ENCODE peak calls at places on chromosomes 13 and 19, in six cellular contexts. One of them, this sample, is unnamed.

GRCh38 chr13:25992076-25992475 is 59.7 kb downstream of the SHISA2 start:
- DNase-seq in lower lobe of right lung: no peak
- DNase-seq in fibroblast of mammary gland: no peak
- DNase-seq in fibroblast of lung: no peak
- DNase-seq in uterus: no peak
- DNase-seq in thoracic aorta: no peak
- DNase-seq in this sample: no peak

GRCh38 chr13:30159446-30159839 is 147.9 kb downstream of the KATNAL1 start:
- DNase-seq in lower lobe of right lung: no peak
- DNase-seq in fibroblast of mammary gland: peak
- DNase-seq in fibroblast of lung: peak
- DNase-seq in uterus: no peak
- DNase-seq in thoracic aorta: no peak
- DNase-seq in this sample: peak

GRCh38 chr13:30748717-30749116 is 13.4 kb downstream of the ALOX5AP start:
- DNase-seq in lower lobe of right lung: no peak
- DNase-seq in fibroblast of mammary gland: no peak
- DNase-seq in fibroblast of lung: no peak
- DNase-seq in uterus: no peak
- DNase-seq in thoracic aorta: no peak
- DNase-seq in this sample: no peak

GRCh38 chr13:36915106-36915505 is 4.9 kb downstream of the SMAD9 start:
- DNase-seq in lower lobe of right lung: no peak
- DNase-seq in fibroblast of mammary gland: no peak
- DNase-seq in fibroblast of lung: no peak
- DNase-seq in uterus: no peak
- DNase-seq in thoracic aorta: no peak
- DNase-seq in this sample: no peak

GRCh38 chr19:7494416-7495098 is 5.7 kb upstream of the PEX11G start:
- DNase-seq in lower lobe of right lung: no peak
- DNase-seq in fibroblast of mammary gland: peak
- DNase-seq in fibroblast of lung: peak
- DNase-seq in uterus: no peak
- DNase-seq in thoracic aorta: no peak
- DNase-seq in this sample: peak

GRCh38 chr19:12995596-12996541 is 594 bp downstream of the NFIX start:
- DNase-seq in lower lobe of right lung: no peak
- DNase-seq in fibroblast of mammary gland: no peak
- DNase-seq in fibroblast of lung: peak
- DNase-seq in uterus: peak
- DNase-seq in thoracic aorta: no peak
- DNase-seq in this sample: no peak

GRCh38 chr19:19064811-19065745 is 1.3 kb downstream of the SLC25A42 start:
- DNase-seq in lower lobe of right lung: no peak
- DNase-seq in fibroblast of mammary gland: no peak
- DNase-seq in fibroblast of lung: no peak
- DNase-seq in uterus: no peak
- DNase-seq in thoracic aorta: no peak
- DNase-seq in this sample: no peak

GRCh38 chr19:55536951-55537740 is at the start of gene SBK2:
- DNase-seq in lower lobe of right lung: no peak
- DNase-seq in fibroblast of mammary gland: no peak
- DNase-seq in fibroblast of lung: no peak
- DNase-seq in uterus: no peak
- DNase-seq in thoracic aorta: no peak
- DNase-seq in this sample: no peak

GRCh38 chr13:108195146-108195545 is 20.2 kb downstream of the LIG4 start:
- DNase-seq in lower lobe of right lung: no peak
- DNase-seq in fibroblast of mammary gland: peak
- DNase-seq in fibroblast of lung: peak
- DNase-seq in uterus: no peak
- DNase-seq in thoracic aorta: no peak
- DNase-seq in this sample: peak

GRCh38 chr13:114101831-114102520 is 30.4 kb downstream of the RASA3 start:
- DNase-seq in lower lobe of right lung: peak
- DNase-seq in fibroblast of mammary gland: no peak
- DNase-seq in fibroblast of lung: no peak
- DNase-seq in uterus: peak
- DNase-seq in thoracic aorta: no peak
- DNase-seq in this sample: no peak

GRCh38 chr13:112619730-112620639 is 32.0 kb upstream of the TUBGCP3 start:
- DNase-seq in lower lobe of right lung: peak
- DNase-seq in fibroblast of mammary gland: peak
- DNase-seq in fibroblast of lung: peak
- DNase-seq in uterus: no peak
- DNase-seq in thoracic aorta: no peak
- DNase-seq in this sample: peak

GRCh38 chr19:41784337-41785239 is 11.8 kb upstream of the CEACAM3 start:
- DNase-seq in lower lobe of right lung: no peak
- DNase-seq in fibroblast of mammary gland: no peak
- DNase-seq in fibroblast of lung: no peak
- DNase-seq in uterus: no peak
- DNase-seq in thoracic aorta: no peak
- DNase-seq in this sample: no peak

GRCh38 chr13:44266772-44267171 is 106.9 kb upstream of the SERP2 start:
- DNase-seq in lower lobe of right lung: no peak
- DNase-seq in fibroblast of mammary gland: no peak
- DNase-seq in fibroblast of lung: no peak
- DNase-seq in uterus: no peak
- DNase-seq in thoracic aorta: no peak
- DNase-seq in this sample: no peak
- H3K4me3 ChIP-seq in lower lobe of right lung: no peak
- H3K4me3 ChIP-seq in fibroblast of mammary gland: no peak
- H3K4me3 ChIP-seq in fibroblast of lung: no peak
- H3K4me3 ChIP-seq in uterus: no peak
- H3K4me3 ChIP-seq in thoracic aorta: no peak
- H3K4me3 ChIP-seq in this sample: no peak

GRCh38 chr19:8575467-8575997 is 1.7 kb downstream of the MYO1F start:
- DNase-seq in lower lobe of right lung: no peak
- DNase-seq in fibroblast of mammary gland: peak
- DNase-seq in fibroblast of lung: peak
- DNase-seq in uterus: no peak
- DNase-seq in thoracic aorta: no peak
- DNase-seq in this sample: no peak
- H3K4me3 ChIP-seq in lower lobe of right lung: peak
- H3K4me3 ChIP-seq in fibroblast of mammary gland: no peak
- H3K4me3 ChIP-seq in fibroblast of lung: no peak
- H3K4me3 ChIP-seq in uterus: no peak
- H3K4me3 ChIP-seq in thoracic aorta: peak
- H3K4me3 ChIP-seq in this sample: no peak

DNA sequence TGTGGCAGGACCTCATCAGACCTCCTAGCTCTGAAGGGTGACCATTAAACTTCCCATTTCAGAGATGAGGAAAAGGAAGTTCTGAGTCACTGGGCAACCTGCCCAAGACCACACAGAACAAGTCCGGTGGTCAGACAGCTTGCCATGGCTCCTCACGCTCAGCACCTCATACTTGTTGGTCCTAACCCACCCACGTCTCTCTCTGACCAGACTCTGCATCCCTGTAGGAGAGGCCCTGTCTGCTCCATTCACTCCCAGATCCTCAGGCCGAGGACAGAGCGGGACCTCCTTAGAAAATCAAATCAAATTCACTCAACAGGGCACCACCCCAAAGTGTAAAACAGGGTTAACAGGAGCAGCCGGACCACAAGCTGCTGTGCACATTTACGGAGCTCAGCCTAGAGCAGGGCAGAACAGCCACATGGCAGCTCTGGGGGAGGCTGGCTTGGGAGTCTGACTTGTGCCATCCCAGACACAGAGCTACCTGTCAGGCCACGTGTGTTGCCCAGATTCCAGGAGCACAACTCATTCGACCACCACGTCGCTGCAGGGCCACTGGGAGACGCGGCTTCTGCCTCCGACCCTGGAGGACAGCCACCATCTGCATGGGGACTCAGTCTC is 1.7 kb downstream of the MIER2 start:
- DNase-seq in lower lobe of right lung: peak
- DNase-seq in fibroblast of mammary gland: peak
- DNase-seq in fibroblast of lung: peak
- DNase-seq in uterus: peak
- DNase-seq in thoracic aorta: no peak
- DNase-seq in this sample: peak
- H3K4me3 ChIP-seq in lower lobe of right lung: peak
- H3K4me3 ChIP-seq in fibroblast of mammary gland: peak
- H3K4me3 ChIP-seq in fibroblast of lung: peak
- H3K4me3 ChIP-seq in uterus: peak
- H3K4me3 ChIP-seq in thoracic aorta: peak
- H3K4me3 ChIP-seq in this sample: peak

GRCh38 chr19:522726-523125 is 8.8 kb upstream of the CDC34 start:
- DNase-seq in lower lobe of right lung: no peak
- DNase-seq in fibroblast of mammary gland: no peak
- DNase-seq in fibroblast of lung: no peak
- DNase-seq in uterus: no peak
- DNase-seq in thoracic aorta: no peak
- DNase-seq in this sample: no peak
- H3K4me3 ChIP-seq in lower lobe of right lung: no peak
- H3K4me3 ChIP-seq in fibroblast of mammary gland: no peak
- H3K4me3 ChIP-seq in fibroblast of lung: no peak
- H3K4me3 ChIP-seq in uterus: no peak
- H3K4me3 ChIP-seq in thoracic aorta: no peak
- H3K4me3 ChIP-seq in this sample: no peak

GRCh38 chr19:49315111-49315510 is 9.9 kb downstream of the SLC6A16 start:
- DNase-seq in lower lobe of right lung: no peak
- DNase-seq in fibroblast of mammary gland: no peak
- DNase-seq in fibroblast of lung: no peak
- DNase-seq in uterus: no peak
- DNase-seq in thoracic aorta: no peak
- DNase-seq in this sample: no peak
- H3K4me3 ChIP-seq in lower lobe of right lung: no peak
- H3K4me3 ChIP-seq in fibroblast of mammary gland: no peak
- H3K4me3 ChIP-seq in fibroblast of lung: no peak
- H3K4me3 ChIP-seq in uterus: no peak
- H3K4me3 ChIP-seq in thoracic aorta: no peak
- H3K4me3 ChIP-seq in this sample: no peak

GRCh38 chr13:92807343-92807742 is 419.3 kb upstream of the GPC6 start:
- DNase-seq in lower lobe of right lung: no peak
- DNase-seq in fibroblast of mammary gland: no peak
- DNase-seq in fibroblast of lung: peak
- DNase-seq in uterus: no peak
- DNase-seq in thoracic aorta: no peak
- DNase-seq in this sample: no peak

GRCh38 chr13:92804926-92805325 is 421.7 kb upstream of the GPC6 start:
- DNase-seq in lower lobe of right lung: no peak
- DNase-seq in fibroblast of mammary gland: peak
- DNase-seq in fibroblast of lung: peak
- DNase-seq in uterus: no peak
- DNase-seq in thoracic aorta: no peak
- DNase-seq in this sample: no peak

GRCh38 chr13:92808007-92808406 is 418.6 kb upstream of the GPC6 start:
- DNase-seq in lower lobe of right lung: no peak
- DNase-seq in fibroblast of mammary gland: no peak
- DNase-seq in fibroblast of lung: peak
- DNase-seq in uterus: no peak
- DNase-seq in thoracic aorta: no peak
- DNase-seq in this sample: no peak

GRCh38 chr13:92805766-92806165 is 420.8 kb upstream of the GPC6 start:
- DNase-seq in lower lobe of right lung: no peak
- DNase-seq in fibroblast of mammary gland: no peak
- DNase-seq in fibroblast of lung: no peak
- DNase-seq in uterus: no peak
- DNase-seq in thoracic aorta: no peak
- DNase-seq in this sample: no peak

GRCh38 chr13:92806215-92806614 is 420.4 kb upstream of the GPC6 start:
- DNase-seq in lower lobe of right lung: no peak
- DNase-seq in fibroblast of mammary gland: peak
- DNase-seq in fibroblast of lung: peak
- DNase-seq in uterus: no peak
- DNase-seq in thoracic aorta: no peak
- DNase-seq in this sample: no peak
- H3K4me3 ChIP-seq in lower lobe of right lung: peak
- H3K4me3 ChIP-seq in fibroblast of mammary gland: peak
- H3K4me3 ChIP-seq in fibroblast of lung: peak
- H3K4me3 ChIP-seq in uterus: peak
- H3K4me3 ChIP-seq in thoracic aorta: peak
- H3K4me3 ChIP-seq in this sample: no peak

DNA sequence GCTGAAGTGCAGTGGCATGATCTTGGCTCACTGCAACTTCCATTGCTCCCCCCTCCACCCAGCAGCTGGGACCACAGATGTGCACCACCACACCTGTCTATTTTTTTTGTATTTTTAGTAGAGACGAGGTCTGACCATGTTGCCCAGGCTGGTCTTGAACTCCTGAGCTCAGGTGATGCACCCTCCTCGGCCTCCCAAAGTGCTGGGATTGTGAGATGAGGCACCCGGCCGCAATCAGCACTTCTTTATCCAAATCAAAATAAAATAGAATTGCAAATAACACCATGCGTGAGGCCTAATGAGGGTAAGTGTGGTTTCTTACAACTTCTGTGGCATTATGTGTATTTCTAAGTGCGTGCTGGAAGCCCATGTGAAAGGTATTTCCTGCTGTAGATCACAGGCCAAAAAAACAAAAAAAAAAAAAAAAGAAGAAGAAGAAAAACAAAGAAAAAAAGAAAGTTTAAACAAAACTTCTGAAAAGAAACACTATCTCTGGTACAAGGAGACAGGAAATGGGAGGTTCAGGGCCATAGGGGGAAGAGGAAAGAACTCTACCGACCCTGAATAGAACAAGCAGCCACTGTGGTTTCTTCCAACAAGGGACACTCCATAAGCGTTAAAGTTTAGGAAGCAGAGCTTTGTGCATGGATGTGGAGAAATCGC is 3.0 kb upstream of the GRAMD1A start:
- DNase-seq in lower lobe of right lung: peak
- DNase-seq in fibroblast of mammary gland: no peak
- DNase-seq in fibroblast of lung: no peak
- DNase-seq in uterus: no peak
- DNase-seq in thoracic aorta: no peak
- DNase-seq in this sample: no peak
- H3K4me3 ChIP-seq in lower lobe of right lung: no peak
- H3K4me3 ChIP-seq in fibroblast of mammary gland: no peak
- H3K4me3 ChIP-seq in fibroblast of lung: no peak
- H3K4me3 ChIP-seq in uterus: no peak
- H3K4me3 ChIP-seq in thoracic aorta: no peak
- H3K4me3 ChIP-seq in this sample: no peak

GRCh38 chr13:80463673-80464352 is 122.9 kb upstream of the SPRY2 start:
- DNase-seq in lower lobe of right lung: no peak
- DNase-seq in fibroblast of mammary gland: peak
- DNase-seq in fibroblast of lung: peak
- DNase-seq in uterus: no peak
- DNase-seq in thoracic aorta: no peak
- DNase-seq in this sample: peak

GRCh38 chr13:80454245-80454644 is 113.3 kb upstream of the SPRY2 start:
- DNase-seq in lower lobe of right lung: no peak
- DNase-seq in fibroblast of mammary gland: peak
- DNase-seq in fibroblast of lung: peak
- DNase-seq in uterus: no peak
- DNase-seq in thoracic aorta: no peak
- DNase-seq in this sample: peak

GRCh38 chr13:80462037-80462436 is 121.1 kb upstream of the SPRY2 start:
- DNase-seq in lower lobe of right lung: no peak
- DNase-seq in fibroblast of mammary gland: no peak
- DNase-seq in fibroblast of lung: no peak
- DNase-seq in uterus: no peak
- DNase-seq in thoracic aorta: no peak
- DNase-seq in this sample: no peak

GRCh38 chr13:80462567-80462966 is 121.6 kb upstream of the SPRY2 start:
- DNase-seq in lower lobe of right lung: no peak
- DNase-seq in fibroblast of mammary gland: no peak
- DNase-seq in fibroblast of lung: no peak
- DNase-seq in uterus: no peak
- DNase-seq in thoracic aorta: no peak
- DNase-seq in this sample: no peak

GRCh38 chr13:80458546-80458945 is 117.6 kb upstream of the SPRY2 start:
- DNase-seq in lower lobe of right lung: no peak
- DNase-seq in fibroblast of mammary gland: peak
- DNase-seq in fibroblast of lung: no peak
- DNase-seq in uterus: no peak
- DNase-seq in thoracic aorta: no peak
- DNase-seq in this sample: no peak
- H3K4me3 ChIP-seq in lower lobe of right lung: no peak
- H3K4me3 ChIP-seq in fibroblast of mammary gland: no peak
- H3K4me3 ChIP-seq in fibroblast of lung: no peak
- H3K4me3 ChIP-seq in uterus: no peak
- H3K4me3 ChIP-seq in thoracic aorta: no peak
- H3K4me3 ChIP-seq in this sample: no peak

This sample was measured in epithelial cell of esophagus.